ENCODE peak calls at places on chromosomes 3 and 15, in eight cellular contexts. One of them, this sample, is unnamed.
A peak's percentile ranks its signal among the peaks of the same experiment; 100 is the strongest.

GRCh38 chr3:53671192-53672021 is 174.8 kb downstream of the CHDH start:
- DNase-seq in GM23248: no peak
- DNase-seq in cardiac muscle cell: no peak
- DNase-seq in BE2C: peak; percentile 20
- DNase-seq in HCT116: no peak
- DNase-seq in CD8-positive, alpha-beta memory T cell: no peak
- DNase-seq in uterus: no peak
- DNase-seq in HepG2: no peak
- DNase-seq in this sample: no peak

GRCh38 chr3:76943671-76944070 is 96.2 kb upstream of the ROBO2 start:
- DNase-seq in GM23248: no peak
- DNase-seq in cardiac muscle cell: no peak
- DNase-seq in BE2C: no peak
- DNase-seq in HCT116: no peak
- DNase-seq in CD8-positive, alpha-beta memory T cell: no peak
- DNase-seq in uterus: no peak
- DNase-seq in HepG2: no peak
- DNase-seq in this sample: no peak

GRCh38 chr3:150062492-150062891 is 91.8 kb upstream of the PFN2 start:
- DNase-seq in GM23248: peak; percentile 76
- DNase-seq in cardiac muscle cell: peak; percentile 74
- DNase-seq in BE2C: no peak
- DNase-seq in HCT116: no peak
- DNase-seq in CD8-positive, alpha-beta memory T cell: no peak
- DNase-seq in uterus: no peak
- DNase-seq in HepG2: no peak
- DNase-seq in this sample: no peak

GRCh38 chr15:37095197-37095992 is 5.0 kb downstream of the MEIS2 start:
- DNase-seq in GM23248: no peak
- DNase-seq in cardiac muscle cell: no peak
- DNase-seq in BE2C: peak; percentile 32
- DNase-seq in HCT116: no peak
- DNase-seq in CD8-positive, alpha-beta memory T cell: no peak
- DNase-seq in uterus: peak; percentile 39
- DNase-seq in HepG2: no peak
- DNase-seq in this sample: no peak

GRCh38 chr3:29285356-29286070 is 4.6 kb downstream of the RBMS3 start:
- DNase-seq in GM23248: peak; percentile 55
- DNase-seq in cardiac muscle cell: peak; percentile 73
- DNase-seq in BE2C: no peak
- DNase-seq in HCT116: no peak
- DNase-seq in CD8-positive, alpha-beta memory T cell: no peak
- DNase-seq in uterus: no peak
- DNase-seq in HepG2: no peak
- DNase-seq in this sample: no peak

GRCh38 chr3:128701342-128702212 is 24.4 kb upstream of the RAB7A start:
- DNase-seq in GM23248: no peak
- DNase-seq in cardiac muscle cell: no peak
- DNase-seq in BE2C: peak; percentile 74
- DNase-seq in HCT116: no peak
- DNase-seq in CD8-positive, alpha-beta memory T cell: no peak
- DNase-seq in uterus: no peak
- DNase-seq in HepG2: no peak
- DNase-seq in this sample: no peak

GRCh38 chr15:45184562-45185041 is 3.2 kb downstream of the SHF start:
- DNase-seq in GM23248: no peak
- DNase-seq in cardiac muscle cell: no peak
- DNase-seq in BE2C: peak; percentile 51
- DNase-seq in HCT116: no peak
- DNase-seq in CD8-positive, alpha-beta memory T cell: no peak
- DNase-seq in uterus: no peak
- DNase-seq in HepG2: no peak
- DNase-seq in this sample: no peak

GRCh38 chr3:11678735-11679134 is 35.0 kb upstream of the VGLL4 start:
- DNase-seq in GM23248: no peak
- DNase-seq in cardiac muscle cell: no peak
- DNase-seq in BE2C: no peak
- DNase-seq in HCT116: no peak
- DNase-seq in CD8-positive, alpha-beta memory T cell: no peak
- DNase-seq in uterus: no peak
- DNase-seq in HepG2: no peak
- DNase-seq in this sample: no peak

GRCh38 chr15:85633859-85634258 is 160.9 kb downstream of the KLHL25 start:
- DNase-seq in GM23248: no peak
- DNase-seq in cardiac muscle cell: no peak
- DNase-seq in BE2C: no peak
- DNase-seq in HCT116: no peak
- DNase-seq in CD8-positive, alpha-beta memory T cell: no peak
- DNase-seq in uterus: no peak
- DNase-seq in HepG2: no peak
- DNase-seq in this sample: no peak

GRCh38 chr15:85636351-85636750 is 158.4 kb downstream of the KLHL25 start:
- DNase-seq in GM23248: no peak
- DNase-seq in cardiac muscle cell: no peak
- DNase-seq in BE2C: no peak
- DNase-seq in HCT116: no peak
- DNase-seq in CD8-positive, alpha-beta memory T cell: no peak
- DNase-seq in uterus: no peak
- DNase-seq in HepG2: no peak
- DNase-seq in this sample: no peak

GRCh38 chr15:85627245-85627935 is 167.3 kb downstream of the KLHL25 start:
- DNase-seq in GM23248: no peak
- DNase-seq in cardiac muscle cell: no peak
- DNase-seq in BE2C: no peak
- DNase-seq in HCT116: no peak
- DNase-seq in CD8-positive, alpha-beta memory T cell: no peak
- DNase-seq in uterus: no peak
- DNase-seq in HepG2: no peak
- DNase-seq in this sample: no peak

DNA sequence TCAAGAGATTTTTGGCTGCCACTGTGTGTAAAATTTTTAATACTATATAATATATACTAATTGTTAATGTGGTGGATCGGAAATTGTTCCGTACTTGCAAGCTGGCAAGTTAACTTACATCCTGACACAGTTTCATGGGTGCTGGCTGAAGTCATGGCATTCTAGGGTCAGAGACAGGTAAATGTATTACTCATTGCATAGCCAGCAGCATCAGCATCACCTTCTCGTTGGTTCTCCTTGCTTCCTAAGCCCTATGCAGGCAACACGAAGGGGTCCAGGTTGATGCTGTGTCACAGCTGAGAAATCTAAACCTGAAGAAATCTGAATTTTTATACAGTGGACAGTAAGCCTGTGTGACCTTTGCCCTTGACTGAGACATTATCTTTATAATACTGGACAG is 162.7 kb downstream of the KLHL25 start:
- DNase-seq in GM23248: no peak
- DNase-seq in cardiac muscle cell: no peak
- DNase-seq in BE2C: no peak
- DNase-seq in HCT116: no peak
- DNase-seq in CD8-positive, alpha-beta memory T cell: no peak
- DNase-seq in uterus: no peak
- DNase-seq in HepG2: no peak
- DNase-seq in this sample: no peak
- H3K4me1 ChIP-seq in GM23248: no peaks in the 10 kb centered on the region
- H3K4me1 ChIP-seq in cardiac muscle cell: peaks cover 3% of the 10 kb centered on the region
- H3K4me1 ChIP-seq in BE2C: no peaks in the 10 kb centered on the region
- H3K4me1 ChIP-seq in HCT116: no peaks in the 10 kb centered on the region
- H3K4me1 ChIP-seq in CD8-positive, alpha-beta memory T cell: no peaks in the 10 kb centered on the region
- H3K4me1 ChIP-seq in uterus: peaks cover 3% of the 10 kb centered on the region
- H3K4me1 ChIP-seq in HepG2: peaks cover 15% of the 10 kb centered on the region
- H3K4me1 ChIP-seq in this sample: peaks cover 6% of the 10 kb centered on the region

GRCh38 chr15:40957041-40957555 is 3.8 kb downstream of the CHAC1 start:
- DNase-seq in GM23248: no peak
- DNase-seq in cardiac muscle cell: no peak
- DNase-seq in BE2C: no peak
- DNase-seq in HCT116: no peak
- DNase-seq in CD8-positive, alpha-beta memory T cell: no peak
- DNase-seq in uterus: no peak
- DNase-seq in HepG2: no peak
- DNase-seq in this sample: no peak

GRCh38 chr15:40957581-40958051 is 4.3 kb downstream of the CHAC1 start:
- DNase-seq in GM23248: no peak
- DNase-seq in cardiac muscle cell: no peak
- DNase-seq in BE2C: peak; percentile 71
- DNase-seq in HCT116: no peak
- DNase-seq in CD8-positive, alpha-beta memory T cell: no peak
- DNase-seq in uterus: no peak
- DNase-seq in HepG2: no peak
- DNase-seq in this sample: no peak

GRCh38 chr15:40956543-40956982 is 3.3 kb downstream of the CHAC1 start:
- DNase-seq in GM23248: no peak
- DNase-seq in cardiac muscle cell: no peak
- DNase-seq in BE2C: no peak
- DNase-seq in HCT116: no peak
- DNase-seq in CD8-positive, alpha-beta memory T cell: no peak
- DNase-seq in uterus: no peak
- DNase-seq in HepG2: no peak
- DNase-seq in this sample: no peak

GRCh38 chr15:40955141-40955903 is 2.1 kb downstream of the CHAC1 start:
- DNase-seq in GM23248: no peak
- DNase-seq in cardiac muscle cell: no peak
- DNase-seq in BE2C: no peak
- DNase-seq in HCT116: no peak
- DNase-seq in CD8-positive, alpha-beta memory T cell: no peak
- DNase-seq in uterus: no peak
- DNase-seq in HepG2: no peak
- DNase-seq in this sample: no peak

DNA sequence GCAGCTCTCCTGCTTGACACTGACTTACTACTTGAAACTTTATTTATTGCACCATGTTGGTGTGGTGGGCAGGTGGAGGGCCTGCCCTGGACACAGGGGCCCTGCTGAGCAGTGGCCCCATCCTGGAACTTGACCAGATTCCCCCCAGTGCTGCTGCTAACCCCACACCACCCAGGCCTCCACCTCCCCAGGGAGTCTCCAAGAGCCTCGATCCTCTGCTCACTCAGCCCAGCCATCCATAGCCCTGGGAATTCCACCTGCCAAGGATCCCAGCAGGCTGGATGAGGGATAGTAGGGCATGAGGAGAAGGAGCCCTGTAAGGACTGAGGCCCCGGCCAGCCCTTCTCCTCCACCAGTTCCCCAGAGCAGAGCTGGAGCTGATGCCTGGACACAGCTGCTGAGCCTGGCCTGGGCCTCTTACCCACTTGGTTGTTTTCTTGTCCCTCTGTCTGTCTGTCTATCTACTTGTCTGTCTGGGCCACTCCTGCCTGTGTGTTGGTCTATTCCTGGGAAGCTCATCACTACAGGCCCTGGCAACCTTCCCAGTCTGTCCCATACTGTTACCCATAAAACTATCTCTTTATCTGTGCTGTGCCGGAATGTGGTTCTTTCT is 2.8 kb downstream of the CHAC1 start:
- DNase-seq in GM23248: peak; percentile 40
- DNase-seq in cardiac muscle cell: no peak
- DNase-seq in BE2C: no peak
- DNase-seq in HCT116: no peak
- DNase-seq in CD8-positive, alpha-beta memory T cell: no peak
- DNase-seq in uterus: no peak
- DNase-seq in HepG2: no peak
- DNase-seq in this sample: no peak
- H3K4me1 ChIP-seq in GM23248: peaks cover 32% of the 10 kb centered on the region
- H3K4me1 ChIP-seq in cardiac muscle cell: no peaks in the 10 kb centered on the region
- H3K4me1 ChIP-seq in BE2C: peaks cover 10% of the 10 kb centered on the region
- H3K4me1 ChIP-seq in HCT116: peaks cover 17% of the 10 kb centered on the region
- H3K4me1 ChIP-seq in CD8-positive, alpha-beta memory T cell: peaks cover 16% of the 10 kb centered on the region
- H3K4me1 ChIP-seq in uterus: peaks cover 4% of the 10 kb centered on the region
- H3K4me1 ChIP-seq in HepG2: peaks cover 9% of the 10 kb centered on the region
- H3K4me1 ChIP-seq in this sample: peaks cover 3% of the 10 kb centered on the region

GRCh38 chr3:16500911-16501310 is 12.6 kb downstream of the RFTN1 start:
- DNase-seq in GM23248: no peak
- DNase-seq in cardiac muscle cell: no peak
- DNase-seq in BE2C: no peak
- DNase-seq in HCT116: no peak
- DNase-seq in CD8-positive, alpha-beta memory T cell: no peak
- DNase-seq in uterus: no peak
- DNase-seq in HepG2: no peak
- DNase-seq in this sample: no peak

GRCh38 chr3:16504692-16505091 is 8.8 kb downstream of the RFTN1 start:
- DNase-seq in GM23248: no peak
- DNase-seq in cardiac muscle cell: no peak
- DNase-seq in BE2C: no peak
- DNase-seq in HCT116: no peak
- DNase-seq in CD8-positive, alpha-beta memory T cell: no peak
- DNase-seq in uterus: no peak
- DNase-seq in HepG2: no peak
- DNase-seq in this sample: no peak

GRCh38 chr3:16504242-16504641 is 9.3 kb downstream of the RFTN1 start:
- DNase-seq in GM23248: no peak
- DNase-seq in cardiac muscle cell: no peak
- DNase-seq in BE2C: no peak
- DNase-seq in HCT116: no peak
- DNase-seq in CD8-positive, alpha-beta memory T cell: no peak
- DNase-seq in uterus: no peak
- DNase-seq in HepG2: no peak
- DNase-seq in this sample: no peak

GRCh38 chr3:16503191-16503776 is 10.2 kb downstream of the RFTN1 start:
- DNase-seq in GM23248: peak; percentile 24
- DNase-seq in cardiac muscle cell: no peak
- DNase-seq in BE2C: no peak
- DNase-seq in HCT116: no peak
- DNase-seq in CD8-positive, alpha-beta memory T cell: no peak
- DNase-seq in uterus: no peak
- DNase-seq in HepG2: no peak
- DNase-seq in this sample: no peak

DNA sequence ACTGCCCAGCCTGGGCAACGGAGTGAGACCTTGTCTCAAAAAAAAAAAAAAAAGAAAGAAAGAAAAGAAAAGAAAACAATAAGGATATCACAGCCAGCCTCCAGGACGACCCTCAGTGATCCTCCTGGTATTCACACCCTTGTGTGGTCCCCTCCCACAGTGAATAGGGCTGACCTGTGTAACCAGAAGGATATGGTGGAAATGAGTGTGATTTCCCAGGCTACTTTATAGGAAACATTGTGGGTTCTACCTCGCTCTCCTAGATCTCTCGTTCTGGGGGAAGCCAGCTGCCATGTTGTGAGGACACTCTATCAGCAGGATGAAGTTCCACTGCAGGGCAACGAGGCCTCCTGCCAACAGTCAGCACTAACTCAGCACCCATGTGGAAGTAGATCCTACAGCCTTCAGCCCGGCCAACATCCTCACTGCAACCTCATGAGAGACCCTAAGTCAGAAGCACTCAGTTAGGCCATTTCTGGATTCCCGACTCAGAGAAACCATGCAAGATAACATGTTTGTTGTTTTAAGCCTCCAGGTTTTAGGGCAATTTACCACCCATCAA is 11.1 kb downstream of the RFTN1 start:
- DNase-seq in GM23248: no peak
- DNase-seq in cardiac muscle cell: no peak
- DNase-seq in BE2C: no peak
- DNase-seq in HCT116: no peak
- DNase-seq in CD8-positive, alpha-beta memory T cell: no peak
- DNase-seq in uterus: no peak
- DNase-seq in HepG2: no peak
- DNase-seq in this sample: no peak
- H3K4me1 ChIP-seq in GM23248: no peaks in the 10 kb centered on the region
- H3K4me1 ChIP-seq in cardiac muscle cell: peaks cover 17% of the 10 kb centered on the region
- H3K4me1 ChIP-seq in BE2C: no peaks in the 10 kb centered on the region
- H3K4me1 ChIP-seq in HCT116: no peaks in the 10 kb centered on the region
- H3K4me1 ChIP-seq in CD8-positive, alpha-beta memory T cell: peaks cover 26% of the 10 kb centered on the region
- H3K4me1 ChIP-seq in uterus: no peaks in the 10 kb centered on the region
- H3K4me1 ChIP-seq in HepG2: no peaks in the 10 kb centered on the region
- H3K4me1 ChIP-seq in this sample: peaks cover 5% of the 10 kb centered on the region

DNA sequence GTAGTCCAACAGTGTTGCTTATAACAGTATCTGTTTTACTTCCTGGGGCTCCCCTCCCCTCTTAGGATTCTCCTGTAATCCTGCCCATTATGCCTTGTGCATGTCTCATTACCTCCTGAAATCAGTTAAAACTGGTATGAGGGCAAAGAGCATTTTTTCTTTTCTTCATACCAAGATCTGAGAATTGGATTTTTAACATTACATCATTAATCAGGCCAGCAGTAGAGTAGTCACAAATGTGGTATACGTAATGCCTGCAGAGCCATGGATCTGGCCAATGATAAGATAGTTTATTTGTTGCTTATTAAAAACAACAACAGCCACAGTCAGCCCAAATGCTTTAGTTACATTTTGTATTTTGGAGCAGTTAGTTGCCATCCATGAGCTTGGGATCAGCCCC is 23.2 kb downstream of the ARID3B start:
- DNase-seq in GM23248: no peak
- DNase-seq in cardiac muscle cell: no peak
- DNase-seq in BE2C: no peak
- DNase-seq in HCT116: no peak
- DNase-seq in CD8-positive, alpha-beta memory T cell: no peak
- DNase-seq in uterus: no peak
- DNase-seq in HepG2: no peak
- DNase-seq in this sample: no peak
- H3K4me1 ChIP-seq in GM23248: no peaks in the 10 kb centered on the region
- H3K4me1 ChIP-seq in cardiac muscle cell: peaks cover 68% of the 10 kb centered on the region
- H3K4me1 ChIP-seq in BE2C: no peaks in the 10 kb centered on the region
- H3K4me1 ChIP-seq in HCT116: no peaks in the 10 kb centered on the region
- H3K4me1 ChIP-seq in CD8-positive, alpha-beta memory T cell: peaks cover 14% of the 10 kb centered on the region
- H3K4me1 ChIP-seq in uterus: no peaks in the 10 kb centered on the region
- H3K4me1 ChIP-seq in HepG2: peaks cover 7% of the 10 kb centered on the region
- H3K4me1 ChIP-seq in this sample: no peaks in the 10 kb centered on the region

This sample was measured in ovary.